ENCODE peak calls at places on chromosomes 2 and 18, in six cellular contexts. B, D, Z, A, L and S are unnamed samples.

GRCh38 chr2:168662651-168663208 is 139.7 kb upstream of the NOSTRIN start:
- DNase-seq in B (no peak), D (no peak), Z (no peak), A (no peak), L (no peak), S (no peak)

GRCh38 chr18:5817821-5818220 is 77.5 kb downstream of the TMEM200C start:
- DNase-seq in B (no peak), D (no peak), Z (no peak), A (no peak), L (no peak), S (no peak)

GRCh38 chr2:159879061-159879604 is 81.1 kb upstream of the CD302 start:
- DNase-seq in B (no peak), D (no peak), Z (no peak), A (no peak), L (peak), S (no peak)

GRCh38 chr18:56139792-56140254 is 498.6 kb downstream of the TXNL1 start:
- DNase-seq in B (no peak), D (no peak), Z (no peak), A (no peak), L (peak), S (no peak)

GRCh38 chr2:217849154-217849553 is 153.6 kb downstream of the TNS1 start:
- DNase-seq in B (no peak), D (no peak), Z (no peak), A (no peak), L (no peak), S (no peak)

GRCh38 chr2:100126172-100126571 is 16.2 kb downstream of the AFF3 start:
- DNase-seq in B (no peak), D (no peak), Z (no peak), A (peak), L (peak), S (no peak)

GRCh38 chr2:164808776-164809175 is 32.8 kb downstream of the COBLL1 start:
- DNase-seq in B (no peak), D (no peak), Z (no peak), A (no peak), L (no peak), S (no peak)

GRCh38 chr18:55214969-55215368 is 255.7 kb upstream of the CCDC68 start:
- DNase-seq in B (no peak), D (no peak), Z (no peak), A (no peak), L (no peak), S (no peak)

GRCh38 chr2:62038980-62039771 is 133.7 kb downstream of the COMMD1 start:
- DNase-seq in B (no peak), D (peak), Z (no peak), A (no peak), L (peak), S (no peak)

GRCh38 chr18:59271606-59272220 is 1.5 kb downstream of the RAX start:
- DNase-seq in B (no peak), D (no peak), Z (no peak), A (no peak), L (no peak), S (no peak)

GRCh38 chr18:57918601-57919000 is 115.5 kb upstream of the ATP8B1 start:
- DNase-seq in B (no peak), D (no peak), Z (no peak), A (peak), L (no peak), S (no peak)

GRCh38 chr2:12700989-12701388 is 15.7 kb upstream of the TRIB2 start:
- DNase-seq in B (no peak), D (no peak), Z (no peak), A (no peak), L (peak), S (no peak)

GRCh38 chr2:237540823-237541222 is 25.6 kb upstream of the PRLH start:
- DNase-seq in B (peak), D (no peak), Z (no peak), A (no peak), L (peak), S (no peak)

GRCh38 chr2:62999905-63000304 is 50.7 kb upstream of the OTX1 start:
- DNase-seq in B (peak), D (no peak), Z (peak), A (no peak), L (no peak), S (no peak)

GRCh38 chr18:58687871-58688308 is 16.6 kb downstream of the MALT1 start:
- DNase-seq in B (no peak), D (peak), Z (no peak), A (no peak), L (no peak), S (no peak)

GRCh38 chr2:231709636-231709980 is 1.3 kb downstream of the PTMA start:
- DNase-seq in B (peak), D (peak), Z (peak), A (no peak), L (no peak), S (peak)

GRCh38 chr2:62505109-62505508 is 886 bp downstream of the TMEM17 start:
- DNase-seq in B (no peak), D (no peak), Z (no peak), A (no peak), L (no peak), S (no peak)

GRCh38 chr2:145402706-145403277 is 882.9 kb upstream of the ZEB2 start:
- DNase-seq in B (no peak), D (no peak), Z (no peak), A (no peak), L (peak), S (no peak)

GRCh38 chr2:234996467-234997270 is 44.9 kb downstream of the SH3BP4 start:
- DNase-seq in B (no peak), D (no peak), Z (no peak), A (no peak), L (peak), S (peak)

GRCh38 chr2:26852405-26853348 is 4.7 kb downstream of the DPYSL5 start:
- DNase-seq in B (no peak), D (no peak), Z (no peak), A (no peak), L (no peak), S (no peak)

GRCh38 chr2:148876589-148877402 is 1.8 kb downstream of the KIF5C start:
- DNase-seq in B (no peak), D (peak), Z (no peak), A (peak), L (no peak), S (no peak)

GRCh38 chr2:110149330-110150220 is 34.0 kb upstream of the MALL start:
- DNase-seq in B (no peak), D (no peak), Z (no peak), A (no peak), L (peak), S (no peak)

GRCh38 chr2:221570321-221571107 is 1.6 kb downstream of the EPHA4 start:
- DNase-seq in B (no peak), D (peak), Z (no peak), A (peak), L (peak), S (no peak)

GRCh38 chr2:42602218-42602936 is 33.9 kb downstream of the MTA3 start:
- DNase-seq in B (no peak), D (no peak), Z (no peak), A (no peak), L (no peak), S (no peak)

GRCh38 chr18:69330345-69330744 is 70.3 kb upstream of the DOK6 start:
- DNase-seq in B (no peak), D (no peak), Z (no peak), A (no peak), L (no peak), S (no peak)

GRCh38 chr2:127700527-127701192 is 637 bp upstream of the SFT2D3 start:
- DNase-seq in B (peak), D (no peak), Z (no peak), A (peak), L (no peak), S (peak)

GRCh38 chr18:6565336-6566081 is 150.8 kb upstream of the L3MBTL4 start:
- DNase-seq in B (no peak), D (no peak), Z (no peak), A (no peak), L (no peak), S (no peak)

GRCh38 chr2:8805278-8806045 is 32.0 kb downstream of the KIDINS220 start:
- DNase-seq in B (peak), D (no peak), Z (no peak), A (no peak), L (no peak), S (no peak)

GRCh38 chr2:98454500-98455235 is 10.0 kb downstream of the INPP4A start:
- DNase-seq in B (no peak), D (no peak), Z (no peak), A (no peak), L (peak), S (no peak)

GRCh38 chr18:23924813-23925212 is 89.7 kb upstream of the TTC39C start:
- DNase-seq in B (no peak), D (no peak), Z (no peak), A (no peak), L (peak), S (no peak)

GRCh38 chr2:216478151-216478550 is 20.5 kb upstream of the RPL37A start:
- DNase-seq in B (no peak), D (no peak), Z (no peak), A (no peak), L (peak), S (no peak)

GRCh38 chr2:107730898-107731297 is 95.8 kb upstream of the RGPD4 start:
- DNase-seq in B (no peak), D (no peak), Z (no peak), A (no peak), L (no peak), S (no peak)

GRCh38 chr18:60019463-60019840 is 119.7 kb downstream of the PMAIP1 start:
- DNase-seq in B (no peak), D (no peak), Z (no peak), A (no peak), L (peak), S (no peak)

GRCh38 chr2:47073641-47074040 is 81.5 kb downstream of the STPG4 start:
- DNase-seq in B (no peak), D (no peak), Z (no peak), A (no peak), L (no peak), S (no peak)

GRCh38 chr2:47072018-47072691 is 83.0 kb downstream of the STPG4 start:
- DNase-seq in B (peak), D (no peak), Z (peak), A (peak), L (peak), S (no peak)

GRCh38 chr2:47072728-47073191 is 82.3 kb downstream of the STPG4 start:
- DNase-seq in B (peak), D (no peak), Z (no peak), A (no peak), L (no peak), S (no peak)

GRCh38 chr2:47074691-47075090 is 80.4 kb downstream of the STPG4 start:
- DNase-seq in B (no peak), D (no peak), Z (no peak), A (no peak), L (no peak), S (no peak)

DNA sequence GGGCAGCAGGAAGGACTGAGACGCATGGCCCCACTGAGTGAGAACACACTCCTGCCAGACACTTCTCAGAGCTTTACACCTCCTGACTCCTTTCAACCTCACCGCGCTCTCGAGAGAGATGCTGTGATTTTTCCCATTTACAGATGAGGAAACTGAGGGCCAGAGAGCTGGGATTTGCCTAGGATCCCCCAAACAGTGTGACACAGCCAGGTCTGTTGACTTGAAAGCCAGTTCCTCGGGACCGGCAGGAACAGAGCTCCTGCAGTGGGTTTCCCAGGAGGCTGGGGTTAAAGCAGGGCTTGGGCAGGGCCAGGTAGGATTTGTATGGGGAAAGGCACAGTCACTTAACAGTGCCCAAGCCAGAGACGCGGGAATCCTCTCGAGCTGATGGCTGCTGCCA is 81.9 kb downstream of the STPG4 start:
- DNase-seq in B (no peak), D (no peak), Z (no peak), A (no peak), L (no peak), S (no peak)
- H3K27ac ChIP-seq in B (peak), D (no peak), Z (peak), A (no peak), L (no peak), S (peak)

GRCh38 chr2:117972466-117973123 is 41.3 kb downstream of the CCDC93 start:
- DNase-seq in B (no peak), D (no peak), Z (no peak), A (no peak), L (peak), S (no peak)
- TF ChIP-seq CTCF in B (no peak), D (no peak), Z (no peak), A (no peak), L (no peak), S (no peak)

GRCh38 chr18:78085241-78086185 is 835.9 kb downstream of the GALR1 start:
- DNase-seq in B (no peak), D (no peak), Z (no peak), A (no peak), L (no peak), S (no peak)
- H3K27ac ChIP-seq in B (no peak), D (no peak), Z (no peak), A (no peak), L (no peak), S (no peak)

GRCh38 chr2:113272463-113272862 is 6.3 kb downstream of the PAX8 start:
- DNase-seq in B (no peak), D (no peak), Z (no peak), A (no peak), L (no peak), S (no peak)

GRCh38 chr2:113274427-113274826 is 4.3 kb downstream of the PAX8 start:
- DNase-seq in B (no peak), D (no peak), Z (no peak), A (no peak), L (no peak), S (no peak)

GRCh38 chr2:113275556-113276215 is 3.0 kb downstream of the PAX8 start:
- DNase-seq in B (no peak), D (no peak), Z (no peak), A (no peak), L (no peak), S (no peak)

GRCh38 chr2:113276216-113276905 is 2.4 kb downstream of the PAX8 start:
- DNase-seq in B (no peak), D (no peak), Z (no peak), A (no peak), L (no peak), S (no peak)

DNA sequence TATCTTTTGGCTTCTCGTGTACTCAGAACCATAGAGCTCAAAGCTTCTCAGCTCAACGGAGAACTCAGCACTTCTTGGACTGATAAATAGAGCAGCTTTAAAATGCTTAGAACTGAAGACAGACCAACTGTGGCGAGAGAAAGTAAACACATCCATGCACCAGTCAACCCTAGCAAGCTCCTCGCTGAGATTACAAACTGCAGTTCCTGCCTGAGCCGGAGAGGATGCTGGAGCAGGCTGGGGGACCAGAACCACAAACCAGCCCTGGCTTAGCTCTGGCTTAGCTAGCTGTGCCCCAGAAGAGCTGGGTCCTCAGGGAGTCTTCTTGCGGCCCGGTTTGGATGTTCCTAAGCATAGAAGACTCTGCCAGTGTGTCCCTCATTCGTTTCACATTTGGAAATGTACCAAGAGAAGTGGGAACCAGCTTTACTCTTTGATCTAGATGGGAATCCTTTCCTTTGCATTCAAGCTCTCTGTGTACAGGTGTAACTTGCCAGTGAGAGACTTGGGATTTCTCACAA is 5.6 kb downstream of the PAX8 start:
- DNase-seq in B (no peak), D (no peak), Z (no peak), A (peak), L (peak), S (no peak)
- TF ChIP-seq CTCF in B (no peak), D (peak), Z (no peak), A (peak), L (peak), S (peak)

GRCh38 chr2:112275887-112276773 is 733 bp downstream of the ZC3H6 start:
- DNase-seq in B (peak), D (peak), Z (peak), A (peak), L (peak), S (peak)

GRCh38 chr2:112275314-112275886 is at the start of gene ZC3H6:
- DNase-seq in B (peak), D (peak), Z (peak), A (peak), L (peak), S (peak)

GRCh38 chr2:112273349-112273748 is 2.0 kb upstream of the ZC3H6 start:
- DNase-seq in B (no peak), D (no peak), Z (no peak), A (no peak), L (no peak), S (no peak)

GRCh38 chr2:112277591-112278220 is 2.3 kb downstream of the ZC3H6 start:
- DNase-seq in B (no peak), D (no peak), Z (no peak), A (no peak), L (no peak), S (no peak)

GRCh38 chr2:112276954-112277353 is 1.6 kb downstream of the ZC3H6 start:
- DNase-seq in B (no peak), D (no peak), Z (no peak), A (no peak), L (no peak), S (no peak)
- H3K27ac ChIP-seq in B (peak), D (peak), Z (no peak), A (no peak), L (no peak), S (no peak)

GRCh38 chr18:66548747-66549146 is 55.1 kb downstream of the CDH19 start:
- DNase-seq in B (no peak), D (no peak), Z (no peak), A (no peak), L (no peak), S (no peak)
- TF ChIP-seq CTCF in B (no peak), D (no peak), Z (no peak), A (peak), L (no peak), S (no peak)

DNA sequence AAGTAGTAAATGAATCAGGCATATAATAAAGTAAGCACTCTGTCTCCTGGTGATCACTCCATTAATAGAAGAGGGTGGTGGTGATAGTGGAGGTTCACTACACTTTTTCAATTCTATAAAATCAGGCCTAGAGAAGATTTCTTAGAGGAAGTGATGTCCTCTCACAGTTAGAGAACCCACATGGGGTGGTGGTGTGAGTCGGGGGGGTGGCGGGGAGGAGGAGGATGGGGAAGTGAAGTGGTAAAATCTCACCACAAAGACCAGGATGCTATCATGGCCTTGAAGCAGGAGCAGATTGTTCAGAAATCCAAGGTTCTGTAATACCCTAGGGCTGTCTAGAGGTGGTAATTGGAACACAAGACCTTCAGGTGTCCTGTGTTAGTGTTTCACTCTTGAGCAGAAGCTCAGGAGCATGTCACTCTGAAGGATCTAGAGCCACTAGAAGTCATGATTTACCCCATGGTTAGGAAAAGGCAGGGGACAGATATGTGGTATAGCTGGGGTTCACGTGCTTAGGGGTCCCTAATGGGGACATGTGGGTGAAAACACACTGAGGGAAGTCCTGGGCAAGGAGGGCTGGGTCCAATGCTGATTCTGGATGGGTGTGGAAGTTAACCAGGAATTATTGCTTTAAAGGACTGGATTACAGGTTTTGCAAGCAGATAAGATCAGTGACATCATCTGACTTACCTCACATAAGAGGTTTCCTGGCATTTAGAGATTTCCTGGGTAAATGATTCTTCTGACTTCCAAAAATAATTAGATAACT is 31.0 kb downstream of the RNF125 start:
- DNase-seq in B (peak), D (peak), Z (no peak), A (no peak), L (no peak), S (no peak)
- H3K27ac ChIP-seq in B (no peak), D (no peak), Z (peak), A (no peak), L (no peak), S (peak)

GRCh38 chr2:95323347-95324155 is 26.4 kb downstream of the KCNIP3 start:
- DNase-seq in B (no peak), D (no peak), Z (no peak), A (peak), L (no peak), S (no peak)
- TF ChIP-seq CTCF in B (peak), D (no peak), Z (peak), A (peak), L (no peak), S (peak)